ENCODE peak calls at places on chromosomes 13 and 19, in nine cellular contexts. A is GM10248, M is pancreas, H is K562, K is fibroblast of villous mesenchyme, Z is iPS-NIHi11, O is heart right ventricle, T is Daoy, E is progenitor cell of endocrine pancreas. N is an unnamed sample.

GRCh38 chr19:850221-850978 is 1.7 kb upstream of the ELANE start:
- DNase-seq in A (no peak), M (peak; percentile 78), H (peak; percentile 57), K (peak; percentile 97), Z (peak; percentile 70), O (peak; percentile 90), T (peak; percentile 75), E (no peak), N (peak; percentile 93)

GRCh38 chr13:36998624-36999041 is 507 bp downstream of the ALG5 start:
- DNase-seq in A (peak; percentile 11), M (peak; percentile 31), H (peak; percentile 7), K (no peak), Z (peak; percentile 44), O (peak; percentile 14), T (peak; percentile 3), E (peak; percentile 24), N (peak; percentile 24)

GRCh38 chr13:24747248-24748151 is 16.5 kb upstream of the RNF17 start:
- DNase-seq in A (no peak), M (no peak), H (no peak), K (peak; percentile 16), Z (peak; percentile 27), O (no peak), T (peak; percentile 45), E (peak; percentile 27), N (no peak)

GRCh38 chr13:111791131-111791530 is 275.8 kb upstream of the SOX1 start:
- DNase-seq in A (no peak), M (no peak), H (no peak), K (no peak), Z (no peak), O (no peak), T (no peak), E (no peak), N (no peak)

GRCh38 chr19:1510442-1510806 is 2.4 kb downstream of the ADAMTSL5 start:
- DNase-seq in A (no peak), M (no peak), H (no peak), K (no peak), Z (no peak), O (no peak), T (no peak), E (no peak), N (no peak)

GRCh38 chr19:34220472-34221063 is 33.8 kb upstream of the GARRE1 start:
- DNase-seq in A (peak; percentile 53), M (peak; percentile 49), H (peak; percentile 52), K (peak; percentile 71), Z (peak; percentile 60), O (peak; percentile 68), T (peak; percentile 60), E (peak; percentile 25), N (peak; percentile 51)

GRCh38 chr19:36605839-36606478 is 846 bp downstream of the ZNF382 start:
- DNase-seq in A (peak; percentile 43), M (no peak), H (no peak), K (no peak), Z (no peak), O (no peak), T (no peak), E (no peak), N (no peak)

GRCh38 chr13:76992548-76993001 is 694 bp downstream of the CLN5 start:
- DNase-seq in A (no peak), M (peak; percentile 60), H (peak; percentile 9), K (peak; percentile 25), Z (peak; percentile 11), O (peak; percentile 16), T (peak; percentile 18), E (no peak), N (peak; percentile 58)

GRCh38 chr13:112686364-112686763 is 3.5 kb upstream of the ATP11A start:
- DNase-seq in A (no peak), M (no peak), H (no peak), K (no peak), Z (no peak), O (no peak), T (no peak), E (peak; percentile 5), N (peak; percentile 55)

GRCh38 chr13:25882732-25883357 is 169.0 kb downstream of the SHISA2 start:
- DNase-seq in A (no peak), M (no peak), H (no peak), K (no peak), Z (no peak), O (no peak), T (peak; percentile 68), E (no peak), N (no peak)

GRCh38 chr13:111160648-111161047 is 45.5 kb downstream of the ARHGEF7 start:
- DNase-seq in A (no peak), M (no peak), H (no peak), K (no peak), Z (no peak), O (no peak), T (no peak), E (no peak), N (no peak)

GRCh38 chr13:91142572-91142971 is 204.9 kb upstream of the MIR17HG start:
- DNase-seq in A (no peak), M (no peak), H (no peak), K (peak; percentile 7), Z (no peak), O (no peak), T (peak; percentile 43), E (no peak), N (no peak)

GRCh38 chr19:972281-972680 is 11.9 kb upstream of the WDR18 start:
- DNase-seq in A (no peak), M (no peak), H (no peak), K (no peak), Z (no peak), O (no peak), T (no peak), E (no peak), N (no peak)

GRCh38 chr19:50838239-50838638 is 4.9 kb upstream of the KLK15 start:
- DNase-seq in A (peak; percentile 67), M (no peak), H (peak; percentile 51), K (no peak), Z (peak; percentile 64), O (no peak), T (peak; percentile 41), E (no peak), N (no peak)

GRCh38 chr13:110283661-110284516 is 23.1 kb downstream of the COL4A1 start:
- DNase-seq in A (no peak), M (no peak), H (no peak), K (peak; percentile 71), Z (no peak), O (no peak), T (peak; percentile 39), E (no peak), N (no peak)

GRCh38 chr19:14113762-14114414 is 3.7 kb downstream of the PRKACA start:
- DNase-seq in A (no peak), M (no peak), H (peak; percentile 84), K (no peak), Z (no peak), O (no peak), T (no peak), E (no peak), N (no peak)